ENCODE peak calls at places on chromosomes 3 and 15, in ten cellular contexts. T, X, V, Z, U, M, B, P, S and O are unnamed samples.

GRCh38 chr3:132255041-132255745 is 62.0 kb upstream of the ACP3 start:
- DNase-seq in T (peak), X (no peak), V (no peak), Z (no peak), U (peak), M (peak), B (no peak), P (no peak), S (peak), O (peak)

GRCh38 chr15:63358296-63359029 is 23.2 kb downstream of the CA12 start:
- DNase-seq in T (no peak), X (no peak), V (no peak), Z (no peak), U (no peak), M (no peak), B (no peak), P (no peak), S (no peak), O (no peak)

GRCh38 chr15:74651251-74651741 is 35.7 kb downstream of the CLK3 start:
- DNase-seq in T (no peak), X (no peak), V (no peak), Z (no peak), U (peak), M (no peak), B (no peak), P (no peak), S (peak), O (no peak)

GRCh38 chr3:12948891-12949711 is 107.7 kb upstream of the RPL32 start:
- DNase-seq in T (peak), X (no peak), V (no peak), Z (no peak), U (peak), M (no peak), B (no peak), P (no peak), S (peak), O (peak)

GRCh38 chr3:72728958-72729467 is 119.2 kb downstream of the SHQ1 start:
- DNase-seq in T (no peak), X (no peak), V (no peak), Z (peak), U (peak), M (no peak), B (no peak), P (no peak), S (peak), O (no peak)

GRCh38 chr15:77075528-77075927 is 4.6 kb upstream of the TSPAN3 start:
- DNase-seq in T (peak), X (no peak), V (no peak), Z (no peak), U (peak), M (peak), B (no peak), P (peak), S (peak), O (no peak)

GRCh38 chr3:66401578-66402382 is 99.0 kb downstream of the LRIG1 start:
- DNase-seq in T (no peak), X (peak), V (no peak), Z (no peak), U (no peak), M (no peak), B (no peak), P (peak), S (no peak), O (no peak)

GRCh38 chr3:99951701-99952100 is 134.0 kb downstream of the CMSS1 start:
- DNase-seq in T (no peak), X (no peak), V (no peak), Z (no peak), U (no peak), M (no peak), B (no peak), P (no peak), S (no peak), O (no peak)

GRCh38 chr15:72865486-72865885 is 81.9 kb upstream of the ADPGK start:
- DNase-seq in T (no peak), X (no peak), V (no peak), Z (no peak), U (no peak), M (no peak), B (no peak), P (no peak), S (no peak), O (no peak)

GRCh38 chr15:101320501-101321052 is 25.5 kb upstream of the SNRPA1 start:
- DNase-seq in T (peak), X (peak), V (no peak), Z (peak), U (peak), M (no peak), B (no peak), P (no peak), S (peak), O (no peak)

GRCh38 chr3:54432975-54433374 is 310.6 kb downstream of the CACNA2D3 start:
- DNase-seq in T (no peak), X (no peak), V (no peak), Z (no peak), U (no peak), M (no peak), B (no peak), P (no peak), S (no peak), O (no peak)

GRCh38 chr3:18778094-18778493 is 353.0 kb upstream of the SATB1 start:
- DNase-seq in T (no peak), X (no peak), V (no peak), Z (no peak), U (no peak), M (no peak), B (no peak), P (no peak), S (no peak), O (no peak)

GRCh38 chr3:55362206-55362960 is 124.7 kb downstream of the WNT5A start:
- DNase-seq in T (peak), X (no peak), V (no peak), Z (no peak), U (peak), M (no peak), B (no peak), P (no peak), S (peak), O (peak)

GRCh38 chr3:178343433-178344038 is 192.7 kb upstream of the KCNMB2 start:
- DNase-seq in T (no peak), X (no peak), V (no peak), Z (no peak), U (peak), M (peak), B (peak), P (no peak), S (no peak), O (no peak)

GRCh38 chr15:99021669-99022068 is 14.1 kb upstream of the PGPEP1L start:
- DNase-seq in T (no peak), X (no peak), V (no peak), Z (no peak), U (no peak), M (no peak), B (no peak), P (no peak), S (no peak), O (no peak)

GRCh38 chr15:72205273-72205672 is 7.7 kb upstream of the GRAMD2A start:
- DNase-seq in T (no peak), X (no peak), V (no peak), Z (no peak), U (no peak), M (no peak), B (no peak), P (no peak), S (no peak), O (no peak)

GRCh38 chr15:29638781-29639180 is 183.5 kb downstream of the TJP1 start:
- DNase-seq in T (peak), X (no peak), V (no peak), Z (no peak), U (peak), M (no peak), B (no peak), P (peak), S (peak), O (no peak)

GRCh38 chr3:42839616-42840015 is 30.4 kb downstream of the ACKR2 start:
- DNase-seq in T (peak), X (no peak), V (peak), Z (peak), U (peak), M (peak), B (no peak), P (peak), S (peak), O (peak)

GRCh38 chr3:125194849-125195601 is 17.5 kb downstream of the SLC12A8 start:
- DNase-seq in T (peak), X (no peak), V (no peak), Z (no peak), U (no peak), M (no peak), B (peak), P (no peak), S (no peak), O (no peak)

GRCh38 chr15:71162309-71162708 is 47.0 kb downstream of the THSD4 start:
- DNase-seq in T (no peak), X (no peak), V (no peak), Z (no peak), U (no peak), M (no peak), B (no peak), P (no peak), S (no peak), O (no peak)

GRCh38 chr15:55856506-55856905 is 113.6 kb upstream of the PRTG start:
- DNase-seq in T (peak), X (no peak), V (no peak), Z (no peak), U (no peak), M (no peak), B (no peak), P (no peak), S (peak), O (no peak)

GRCh38 chr3:158792709-158793108 is 9.1 kb upstream of the MFSD1 start:
- DNase-seq in T (peak), X (no peak), V (no peak), Z (no peak), U (peak), M (no peak), B (no peak), P (no peak), S (peak), O (peak)

GRCh38 chr3:63656791-63657190 is 4.3 kb downstream of the SNTN start:
- DNase-seq in T (peak), X (no peak), V (no peak), Z (no peak), U (peak), M (no peak), B (no peak), P (no peak), S (peak), O (peak)

GRCh38 chr3:34386309-34386708 is 587.9 kb downstream of the PDCD6IP start:
- DNase-seq in T (no peak), X (no peak), V (no peak), Z (no peak), U (no peak), M (no peak), B (no peak), P (no peak), S (no peak), O (no peak)

GRCh38 chr3:141556034-141556433 is 69.2 kb downstream of the RASA2 start:
- DNase-seq in T (peak), X (no peak), V (no peak), Z (no peak), U (peak), M (no peak), B (no peak), P (no peak), S (peak), O (peak)

GRCh38 chr3:147113293-147114045 is 292.9 kb downstream of the ZIC4 start:
- DNase-seq in T (peak), X (no peak), V (no peak), Z (no peak), U (peak), M (no peak), B (no peak), P (no peak), S (peak), O (peak)

GRCh38 chr3:57130426-57131209 is 34.5 kb downstream of the IL17RD start:
- DNase-seq in T (no peak), X (no peak), V (no peak), Z (peak), U (no peak), M (no peak), B (no peak), P (peak), S (peak), O (no peak)

GRCh38 chr3:128473180-128473519 is 6.5 kb upstream of the DNAJB8 start:
- DNase-seq in T (no peak), X (no peak), V (no peak), Z (no peak), U (no peak), M (no peak), B (no peak), P (no peak), S (no peak), O (no peak)

GRCh38 chr3:122936335-122936734 is 91.2 kb downstream of the SEMA5B start:
- DNase-seq in T (peak), X (peak), V (no peak), Z (no peak), U (no peak), M (no peak), B (peak), P (peak), S (no peak), O (no peak)

GRCh38 chr15:51658664-51659063 is 22.6 kb upstream of the SCG3 start:
- DNase-seq in T (no peak), X (no peak), V (no peak), Z (no peak), U (no peak), M (no peak), B (no peak), P (no peak), S (no peak), O (no peak)

GRCh38 chr15:44102675-44103254 is 92.3 kb downstream of the FRMD5 start:
- DNase-seq in T (peak), X (no peak), V (no peak), Z (no peak), U (peak), M (peak), B (no peak), P (peak), S (peak), O (peak)

GRCh38 chr3:8110966-8111798 is 390.4 kb upstream of the LMCD1 start:
- DNase-seq in T (peak), X (no peak), V (peak), Z (peak), U (peak), M (peak), B (no peak), P (peak), S (peak), O (peak)

GRCh38 chr3:136990826-136991225 is 33.0 kb downstream of the IL20RB start:
- DNase-seq in T (no peak), X (no peak), V (no peak), Z (no peak), U (peak), M (no peak), B (no peak), P (no peak), S (no peak), O (no peak)

GRCh38 chr15:92343869-92344643 is 49.6 kb upstream of the ST8SIA2 start:
- DNase-seq in T (no peak), X (peak), V (no peak), Z (peak), U (no peak), M (no peak), B (no peak), P (no peak), S (no peak), O (no peak)

GRCh38 chr3:142889263-142890014 is 556 bp upstream of the PCOLCE2 start:
- DNase-seq in T (no peak), X (no peak), V (no peak), Z (no peak), U (no peak), M (no peak), B (no peak), P (no peak), S (no peak), O (no peak)